ENCODE peak calls at places on chromosomes 12 and 14, in five cellular contexts. L is lower lobe of right lung, T is ELR, X is MM.1S, W is GM06990. Z is an unnamed sample.
A peak's percentile ranks its signal among the peaks of the same experiment; 100 is the strongest.

GRCh38 chr12:121417847-121418246 is 17.9 kb downstream of the RNF34 start:
- DNase-seq in L (no peak), T (no peak), X (no peak), W (no peak), Z (no peak)

GRCh38 chr12:122306407-122306806 is 40.1 kb upstream of the VPS33A start:
- DNase-seq in L (no peak), T (no peak), X (no peak), W (no peak), Z (no peak)

GRCh38 chr14:76720382-76720813 is 40.9 kb upstream of the VASH1 start:
- DNase-seq in L (peak; percentile 66), T (peak; percentile 28), X (peak; percentile 29), W (peak; percentile 61), Z (peak; percentile 51)

GRCh38 chr14:69490219-69490918 is 5.8 kb downstream of the PLEKHD1 start:
- DNase-seq in L (no peak), T (no peak), X (no peak), W (no peak), Z (no peak)

GRCh38 chr12:17810399-17810798 is 279.6 kb downstream of the RERGL start:
- DNase-seq in L (no peak), T (no peak), X (no peak), W (no peak), Z (no peak)

GRCh38 chr12:28568083-28568482 is 377.8 kb downstream of the CCDC91 start:
- DNase-seq in L (no peak), T (peak; percentile 86), X (no peak), W (no peak), Z (no peak)

GRCh38 chr14:77305696-77306095 is 15.0 kb downstream of the POMT2 start:
- DNase-seq in L (no peak), T (no peak), X (no peak), W (no peak), Z (no peak)

GRCh38 chr14:64337901-64338615 is 43.9 kb upstream of the ESR2 start:
- DNase-seq in L (peak; percentile 87), T (peak; percentile 78), X (peak; percentile 19), W (no peak), Z (peak; percentile 28)

GRCh38 chr12:80837342-80837978 is 100.3 kb downstream of the LIN7A start:
- DNase-seq in L (no peak), T (peak; percentile 58), X (peak; percentile 38), W (no peak), Z (no peak)

GRCh38 chr14:24438198-24439095 is 4.1 kb downstream of the SDR39U1 start:
- DNase-seq in L (no peak), T (no peak), X (no peak), W (no peak), Z (no peak)

GRCh38 chr14:83975435-83976222 is 1554.3 kb upstream of the FLRT2 start:
- DNase-seq in L (no peak), T (no peak), X (no peak), W (no peak), Z (no peak)

GRCh38 chr14:33768458-33768830 is 182.4 kb downstream of the EGLN3 start:
- DNase-seq in L (no peak), T (no peak), X (no peak), W (no peak), Z (no peak)

GRCh38 chr12:87866602-87867292 is 162.5 kb downstream of the C12orf50 start:
- DNase-seq in L (no peak), T (peak; percentile 45), X (no peak), W (no peak), Z (no peak)

GRCh38 chr14:105881021-105881930 is 354.9 kb downstream of the TMEM121 start:
- DNase-seq in L (peak; percentile 30), T (no peak), X (no peak), W (no peak), Z (no peak)

GRCh38 chr14:24381363-24382102 is 13.5 kb downstream of the NFATC4 start:
- DNase-seq in L (no peak), T (peak; percentile 15), X (no peak), W (no peak), Z (no peak)

Z was measured in GM13977.